ENCODE peak calls at places on chromosome 20, in six cellular contexts. One of them, this sample, is unnamed.

GRCh38 chr20:42277203-42277602 is 659.0 kb upstream of the CHD6 start:
- DNase-seq in WERI-Rb-1: no peak
- DNase-seq in psoas muscle: no peak
- DNase-seq in Peyer's patch: no peak
- DNase-seq in effector memory CD4-positive, alpha-beta T cell: no peak
- DNase-seq in A673: no peak
- DNase-seq in this sample: no peak

GRCh38 chr20:43194187-43194586 is 4.5 kb upstream of the PTPRT start:
- DNase-seq in A673: no peak
- DNase-seq in psoas muscle: no peak
- DNase-seq in WERI-Rb-1: no peak
- DNase-seq in effector memory CD4-positive, alpha-beta T cell: no peak
- DNase-seq in Peyer's patch: no peak
- DNase-seq in this sample: no peak

GRCh38 chr20:51398552-51398951 is 144.0 kb downstream of the NFATC2 start:
- DNase-seq in effector memory CD4-positive, alpha-beta T cell: no peak
- DNase-seq in psoas muscle: no peak
- DNase-seq in WERI-Rb-1: no peak
- DNase-seq in A673: no peak
- DNase-seq in Peyer's patch: no peak
- DNase-seq in this sample: no peak

GRCh38 chr20:58514321-58515239 is 619 bp downstream of the APCDD1L start:
- DNase-seq in A673: no peak
- DNase-seq in effector memory CD4-positive, alpha-beta T cell: no peak
- DNase-seq in psoas muscle: no peak
- DNase-seq in WERI-Rb-1: no peak
- DNase-seq in Peyer's patch: no peak
- DNase-seq in this sample: no peak

GRCh38 chr20:24485981-24486380 is 16.6 kb downstream of the SYNDIG1 start:
- DNase-seq in psoas muscle: no peak
- DNase-seq in effector memory CD4-positive, alpha-beta T cell: no peak
- DNase-seq in Peyer's patch: no peak
- DNase-seq in WERI-Rb-1: no peak
- DNase-seq in A673: no peak
- DNase-seq in this sample: no peak

GRCh38 chr20:44026932-44027685 is 112.5 kb downstream of the TOX2 start:
- DNase-seq in psoas muscle: no peak
- DNase-seq in WERI-Rb-1: no peak
- DNase-seq in Peyer's patch: no peak
- DNase-seq in effector memory CD4-positive, alpha-beta T cell: no peak
- DNase-seq in A673: peak
- DNase-seq in this sample: no peak

GRCh38 chr20:23143098-23143497 is 57.0 kb upstream of the CD93 start:
- DNase-seq in A673: peak
- DNase-seq in effector memory CD4-positive, alpha-beta T cell: no peak
- DNase-seq in Peyer's patch: no peak
- DNase-seq in WERI-Rb-1: no peak
- DNase-seq in psoas muscle: peak
- DNase-seq in this sample: no peak

GRCh38 chr20:5171074-5171789 is 44.4 kb downstream of the CDS2 start:
- DNase-seq in psoas muscle: no peak
- DNase-seq in effector memory CD4-positive, alpha-beta T cell: no peak
- DNase-seq in WERI-Rb-1: no peak
- DNase-seq in Peyer's patch: no peak
- DNase-seq in A673: no peak
- DNase-seq in this sample: no peak

GRCh38 chr20:3670511-3670910 is 7.3 kb upstream of the GFRA4 start:
- DNase-seq in A673: no peak
- DNase-seq in psoas muscle: no peak
- DNase-seq in WERI-Rb-1: peak
- DNase-seq in Peyer's patch: no peak
- DNase-seq in effector memory CD4-positive, alpha-beta T cell: no peak
- DNase-seq in this sample: no peak

GRCh38 chr20:35311409-35311808 is 19.2 kb upstream of the FAM83C start:
- DNase-seq in Peyer's patch: no peak
- DNase-seq in WERI-Rb-1: no peak
- DNase-seq in effector memory CD4-positive, alpha-beta T cell: no peak
- DNase-seq in A673: no peak
- DNase-seq in psoas muscle: no peak
- DNase-seq in this sample: no peak

GRCh38 chr20:50577175-50578018 is 67.2 kb downstream of the PTPN1 start:
- DNase-seq in WERI-Rb-1: no peak
- DNase-seq in psoas muscle: peak
- DNase-seq in Peyer's patch: no peak
- DNase-seq in effector memory CD4-positive, alpha-beta T cell: no peak
- DNase-seq in A673: peak
- DNase-seq in this sample: no peak

GRCh38 chr20:55415567-55416142 is 589.7 kb downstream of the CBLN4 start:
- DNase-seq in WERI-Rb-1: no peak
- DNase-seq in A673: peak
- DNase-seq in Peyer's patch: no peak
- DNase-seq in effector memory CD4-positive, alpha-beta T cell: no peak
- DNase-seq in psoas muscle: no peak
- DNase-seq in this sample: no peak

GRCh38 chr20:55353206-55353605 is 652.1 kb downstream of the CBLN4 start:
- DNase-seq in A673: no peak
- DNase-seq in psoas muscle: no peak
- DNase-seq in effector memory CD4-positive, alpha-beta T cell: no peak
- DNase-seq in WERI-Rb-1: no peak
- DNase-seq in Peyer's patch: no peak
- DNase-seq in this sample: no peak

GRCh38 chr20:57470212-57470522 is 54.8 kb downstream of the CTCFL start:
- DNase-seq in Peyer's patch: no peak
- DNase-seq in psoas muscle: no peak
- DNase-seq in WERI-Rb-1: peak
- DNase-seq in A673: no peak
- DNase-seq in effector memory CD4-positive, alpha-beta T cell: no peak
- DNase-seq in this sample: no peak
- H3K4me3 ChIP-seq in Peyer's patch: no peak
- H3K4me3 ChIP-seq in psoas muscle: no peak
- H3K4me3 ChIP-seq in WERI-Rb-1: no peak
- H3K4me3 ChIP-seq in A673: no peak
- H3K4me3 ChIP-seq in effector memory CD4-positive, alpha-beta T cell: no peak
- H3K4me3 ChIP-seq in this sample: no peak

DNA sequence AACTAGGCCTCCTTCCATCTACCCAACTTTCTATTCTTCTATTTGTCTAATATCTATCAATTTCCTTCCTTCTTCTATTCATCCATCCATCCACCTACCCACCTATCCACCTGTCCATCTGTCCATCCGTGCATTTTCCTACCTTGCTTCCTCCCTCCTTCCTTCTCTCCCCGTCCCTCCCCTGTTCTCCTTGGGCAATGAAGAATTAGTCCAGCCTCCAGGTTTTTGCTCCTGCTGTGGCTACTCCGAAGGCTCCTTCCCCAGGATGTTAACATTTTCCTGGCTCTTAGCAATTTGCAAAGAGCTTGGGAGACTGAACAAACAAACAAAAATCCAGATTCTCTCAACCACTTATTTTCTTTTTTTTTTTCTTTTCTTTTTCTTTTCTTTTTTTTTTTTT is 81.6 kb downstream of the KCNB1 start:
- DNase-seq in effector memory CD4-positive, alpha-beta T cell: no peak
- DNase-seq in Peyer's patch: no peak
- DNase-seq in WERI-Rb-1: no peak
- DNase-seq in psoas muscle: no peak
- DNase-seq in A673: no peak
- DNase-seq in this sample: no peak
- H3K27ac ChIP-seq in effector memory CD4-positive, alpha-beta T cell: no peak
- H3K27ac ChIP-seq in Peyer's patch: peak
- H3K27ac ChIP-seq in WERI-Rb-1: no peak
- H3K27ac ChIP-seq in psoas muscle: peak
- H3K27ac ChIP-seq in A673: no peak
- H3K27ac ChIP-seq in this sample: no peak

GRCh38 chr20:8133816-8134451 is 1.9 kb downstream of the PLCB1 start:
- DNase-seq in A673: no peak
- DNase-seq in Peyer's patch: no peak
- DNase-seq in psoas muscle: no peak
- DNase-seq in WERI-Rb-1: peak
- DNase-seq in effector memory CD4-positive, alpha-beta T cell: no peak
- DNase-seq in this sample: no peak
- H3K4me3 ChIP-seq in A673: no peak
- H3K4me3 ChIP-seq in Peyer's patch: peak
- H3K4me3 ChIP-seq in psoas muscle: peak
- H3K4me3 ChIP-seq in WERI-Rb-1: no peak
- H3K4me3 ChIP-seq in effector memory CD4-positive, alpha-beta T cell: no peak
- H3K4me3 ChIP-seq in this sample: no peak

GRCh38 chr20:47878601-47879004 is 93.3 kb upstream of the SULF2 start:
- DNase-seq in effector memory CD4-positive, alpha-beta T cell: no peak
- DNase-seq in psoas muscle: no peak
- DNase-seq in A673: no peak
- DNase-seq in Peyer's patch: no peak
- DNase-seq in WERI-Rb-1: peak
- DNase-seq in this sample: no peak
- H3K27ac ChIP-seq in effector memory CD4-positive, alpha-beta T cell: no peak
- H3K27ac ChIP-seq in psoas muscle: no peak
- H3K27ac ChIP-seq in A673: no peak
- H3K27ac ChIP-seq in Peyer's patch: no peak
- H3K27ac ChIP-seq in WERI-Rb-1: no peak
- H3K27ac ChIP-seq in this sample: no peak

GRCh38 chr20:41047975-41048305 is 19.3 kb downstream of the TOP1 start:
- DNase-seq in Peyer's patch: no peak
- DNase-seq in effector memory CD4-positive, alpha-beta T cell: no peak
- DNase-seq in WERI-Rb-1: no peak
- DNase-seq in A673: peak
- DNase-seq in psoas muscle: no peak
- DNase-seq in this sample: no peak
- H3K4me3 ChIP-seq in Peyer's patch: peak
- H3K4me3 ChIP-seq in effector memory CD4-positive, alpha-beta T cell: peak
- H3K4me3 ChIP-seq in WERI-Rb-1: no peak
- H3K4me3 ChIP-seq in A673: peak
- H3K4me3 ChIP-seq in psoas muscle: peak
- H3K4me3 ChIP-seq in this sample: no peak

GRCh38 chr20:31485450-31486339 is 10.6 kb downstream of the REM1 start:
- DNase-seq in Peyer's patch: peak
- DNase-seq in psoas muscle: peak
- DNase-seq in effector memory CD4-positive, alpha-beta T cell: no peak
- DNase-seq in WERI-Rb-1: no peak
- DNase-seq in A673: no peak
- DNase-seq in this sample: no peak
- H3K27ac ChIP-seq in Peyer's patch: peak
- H3K27ac ChIP-seq in psoas muscle: peak
- H3K27ac ChIP-seq in effector memory CD4-positive, alpha-beta T cell: no peak
- H3K27ac ChIP-seq in WERI-Rb-1: no peak
- H3K27ac ChIP-seq in A673: no peak
- H3K27ac ChIP-seq in this sample: no peak

GRCh38 chr20:1001981-1002681 is at the start of gene RSPO4:
- DNase-seq in Peyer's patch: no peak
- DNase-seq in psoas muscle: no peak
- DNase-seq in A673: no peak
- DNase-seq in WERI-Rb-1: peak
- DNase-seq in effector memory CD4-positive, alpha-beta T cell: no peak
- DNase-seq in this sample: no peak
- H3K4me3 ChIP-seq in Peyer's patch: peak
- H3K4me3 ChIP-seq in psoas muscle: no peak
- H3K4me3 ChIP-seq in A673: no peak
- H3K4me3 ChIP-seq in WERI-Rb-1: peak
- H3K4me3 ChIP-seq in effector memory CD4-positive, alpha-beta T cell: no peak
- H3K4me3 ChIP-seq in this sample: peak

GRCh38 chr20:38722708-38723068 is 1.6 kb upstream of the SLC32A1 start:
- DNase-seq in A673: no peak
- DNase-seq in psoas muscle: no peak
- DNase-seq in effector memory CD4-positive, alpha-beta T cell: no peak
- DNase-seq in Peyer's patch: no peak
- DNase-seq in WERI-Rb-1: no peak
- DNase-seq in this sample: no peak

GRCh38 chr20:38725458-38725958 is 1.2 kb downstream of the SLC32A1 start:
- DNase-seq in A673: no peak
- DNase-seq in Peyer's patch: no peak
- DNase-seq in effector memory CD4-positive, alpha-beta T cell: no peak
- DNase-seq in WERI-Rb-1: no peak
- DNase-seq in psoas muscle: no peak
- DNase-seq in this sample: no peak

GRCh38 chr20:38723982-38724602 is at the start of gene SLC32A1:
- DNase-seq in WERI-Rb-1: peak
- DNase-seq in A673: no peak
- DNase-seq in psoas muscle: no peak
- DNase-seq in Peyer's patch: no peak
- DNase-seq in effector memory CD4-positive, alpha-beta T cell: no peak
- DNase-seq in this sample: no peak

GRCh38 chr20:38724603-38725457 is 544 bp downstream of the SLC32A1 start:
- DNase-seq in psoas muscle: no peak
- DNase-seq in Peyer's patch: no peak
- DNase-seq in effector memory CD4-positive, alpha-beta T cell: no peak
- DNase-seq in A673: no peak
- DNase-seq in WERI-Rb-1: peak
- DNase-seq in this sample: no peak

GRCh38 chr20:38723069-38723981 is 961 bp upstream of the SLC32A1 start:
- DNase-seq in effector memory CD4-positive, alpha-beta T cell: no peak
- DNase-seq in A673: no peak
- DNase-seq in psoas muscle: no peak
- DNase-seq in Peyer's patch: no peak
- DNase-seq in WERI-Rb-1: no peak
- DNase-seq in this sample: no peak
- H3K27ac ChIP-seq in effector memory CD4-positive, alpha-beta T cell: no peak
- H3K27ac ChIP-seq in A673: no peak
- H3K27ac ChIP-seq in psoas muscle: no peak
- H3K27ac ChIP-seq in Peyer's patch: no peak
- H3K27ac ChIP-seq in WERI-Rb-1: no peak
- H3K27ac ChIP-seq in this sample: no peak

DNA sequence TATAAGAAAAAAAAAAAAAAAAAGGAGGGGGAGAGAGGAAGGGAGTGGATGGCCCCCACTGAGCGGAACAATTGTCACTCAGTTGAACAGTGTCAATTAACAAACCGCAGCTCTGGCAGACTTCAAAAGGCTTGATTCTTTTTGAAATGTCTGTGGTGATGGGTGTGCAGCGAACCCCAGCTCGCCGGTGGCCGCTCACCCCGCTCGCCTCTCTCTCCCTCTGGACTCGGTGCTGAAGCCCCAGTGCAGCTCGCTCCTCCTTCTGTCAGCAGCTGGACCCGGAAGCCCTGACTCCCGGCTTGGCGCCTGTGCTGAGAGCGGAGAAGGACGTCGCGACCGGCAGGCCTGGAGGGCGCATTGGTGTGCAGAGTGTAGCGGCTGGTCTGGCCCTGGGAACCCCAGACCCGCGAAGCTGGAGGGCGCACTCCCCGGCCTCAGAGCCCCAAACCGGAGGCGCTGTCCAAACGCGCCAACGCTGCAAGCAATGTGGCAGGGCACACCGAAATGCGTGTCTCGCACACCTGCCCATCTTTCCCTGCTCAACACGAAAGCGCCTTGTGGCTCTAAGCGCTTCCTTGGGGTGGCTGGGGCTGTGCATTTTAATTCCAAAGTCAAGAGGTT is 3.4 kb downstream of the LINC00237 start:
- DNase-seq in effector memory CD4-positive, alpha-beta T cell: no peak
- DNase-seq in Peyer's patch: peak
- DNase-seq in psoas muscle: peak
- DNase-seq in A673: peak
- DNase-seq in WERI-Rb-1: no peak
- DNase-seq in this sample: no peak
- H3K4me3 ChIP-seq in effector memory CD4-positive, alpha-beta T cell: peak
- H3K4me3 ChIP-seq in Peyer's patch: peak
- H3K4me3 ChIP-seq in psoas muscle: peak
- H3K4me3 ChIP-seq in A673: peak
- H3K4me3 ChIP-seq in WERI-Rb-1: no peak
- H3K4me3 ChIP-seq in this sample: peak